ENCODE peak calls at places on chromosomes 11 and 22, in seven cellular contexts. S is GM23248; V is GM18507; Y is progenitor cell of endocrine pancreas; T is activated naive CD4-positive, alpha-beta T cell treated with anti-CD3 and anti-CD28 coated beads, Interleukin-2, amount 50 U/mL, for 72 hours; L is T1000; B is LoVo. P is an unnamed sample.

GRCh38 chr22:22748297-22748743 is 103.9 kb downstream of the GGTLC2 start:
- DNase-seq in S (peak), V (no peak), Y (no peak), T (peak), L (no peak), B (peak), P (peak)

GRCh38 chr11:35664977-35665441 is 2.4 kb downstream of the TRIM44 start:
- DNase-seq in S (peak), V (no peak), Y (no peak), T (no peak), L (no peak), B (no peak), P (no peak)

GRCh38 chr11:121775276-121775675 is 322.5 kb upstream of the SORL1-AS1 start:
- DNase-seq in S (no peak), V (no peak), Y (no peak), T (no peak), L (no peak), B (no peak), P (no peak)

GRCh38 chr11:68673991-68674390 is 10.4 kb upstream of the GAL start:
- DNase-seq in S (no peak), V (no peak), Y (no peak), T (no peak), L (no peak), B (no peak), P (no peak)

GRCh38 chr22:19579880-19580279 is 55.7 kb upstream of the CLDN5 start:
- DNase-seq in S (no peak), V (no peak), Y (no peak), T (no peak), L (no peak), B (no peak), P (no peak)

GRCh38 chr11:64095286-64095825 is 59.6 kb downstream of the FLRT1 start:
- DNase-seq in S (no peak), V (no peak), Y (no peak), T (no peak), L (no peak), B (no peak), P (no peak)

GRCh38 chr22:23206915-23207314 is 26.6 kb downstream of the BCR start:
- DNase-seq in S (no peak), V (no peak), Y (no peak), T (no peak), L (no peak), B (no peak), P (no peak)

GRCh38 chr22:50506611-50507420 is 686 bp downstream of the LMF2 start:
- DNase-seq in S (peak), V (no peak), Y (no peak), T (no peak), L (no peak), B (no peak), P (no peak)

GRCh38 chr22:44260216-44261035 is 52.3 kb downstream of the SHISAL1 start:
- DNase-seq in S (no peak), V (no peak), Y (no peak), T (no peak), L (no peak), B (no peak), P (no peak)

GRCh38 chr11:22640862-22641261 is 15.2 kb upstream of the FANCF start:
- DNase-seq in S (no peak), V (no peak), Y (no peak), T (no peak), L (no peak), B (no peak), P (no peak)

GRCh38 chr22:20475115-20475436 is 20.5 kb downstream of the KLHL22 start:
- DNase-seq in S (no peak), V (no peak), Y (no peak), T (no peak), L (no peak), B (no peak), P (no peak)

GRCh38 chr11:8442301-8442700 is 151.7 kb downstream of the STK33 start:
- DNase-seq in S (no peak), V (no peak), Y (no peak), T (no peak), L (no peak), B (no peak), P (no peak)

GRCh38 chr11:116958246-116958645 is 120.8 kb upstream of the APOA1 start:
- DNase-seq in S (peak), V (no peak), Y (no peak), T (no peak), L (no peak), B (no peak), P (no peak)

GRCh38 chr11:15170170-15170569 is 55.4 kb downstream of the INSC start:
- DNase-seq in S (peak), V (no peak), Y (no peak), T (no peak), L (no peak), B (no peak), P (no peak)

GRCh38 chr22:49349181-49349835 is 478.4 kb downstream of the BRD1 start:
- DNase-seq in S (no peak), V (no peak), Y (no peak), T (no peak), L (no peak), B (no peak), P (no peak)